ENCODE peak calls at places on chromosomes 2 and 18, in seven cellular contexts. One of them, this sample, is unnamed.

GRCh38 chr2:29372185-29372584 is 257.0 kb downstream of the CLIP4 start:
- DNase-seq in psoas muscle: no peak
- DNase-seq in endodermal cell: no peak
- DNase-seq in cardiac muscle cell: no peak
- DNase-seq in RWPE1: no peak
- DNase-seq in upper lobe of left lung: no peak
- DNase-seq in WTC11: no peak
- DNase-seq in this sample: no peak

GRCh38 chr18:79469751-79470150 is 74.0 kb downstream of the NFATC1 start:
- DNase-seq in cardiac muscle cell: no peak
- DNase-seq in RWPE1: no peak
- DNase-seq in upper lobe of left lung: no peak
- DNase-seq in endodermal cell: no peak
- DNase-seq in WTC11: no peak
- DNase-seq in psoas muscle: no peak
- DNase-seq in this sample: no peak

GRCh38 chr2:215751200-215751910 is 262.0 kb downstream of the MREG start:
- DNase-seq in cardiac muscle cell: peak; percentile 78
- DNase-seq in RWPE1: peak; percentile 70
- DNase-seq in upper lobe of left lung: no peak
- DNase-seq in WTC11: no peak
- DNase-seq in psoas muscle: no peak
- DNase-seq in endodermal cell: no peak
- DNase-seq in this sample: no peak

GRCh38 chr18:7273301-7273911 is 42.5 kb downstream of the LRRC30 start:
- DNase-seq in RWPE1: peak; percentile 36
- DNase-seq in psoas muscle: peak; percentile 75
- DNase-seq in WTC11: no peak
- DNase-seq in endodermal cell: peak; percentile 74
- DNase-seq in upper lobe of left lung: peak; percentile 71
- DNase-seq in cardiac muscle cell: peak; percentile 92
- DNase-seq in this sample: no peak

GRCh38 chr18:29157905-29158304 is 981.0 kb upstream of the CDH2 start:
- DNase-seq in psoas muscle: no peak
- DNase-seq in RWPE1: no peak
- DNase-seq in cardiac muscle cell: no peak
- DNase-seq in upper lobe of left lung: no peak
- DNase-seq in endodermal cell: no peak
- DNase-seq in WTC11: no peak
- DNase-seq in this sample: no peak

GRCh38 chr2:106562232-106562631 is 75.1 kb downstream of the CD8B2 start:
- DNase-seq in cardiac muscle cell: no peak
- DNase-seq in psoas muscle: no peak
- DNase-seq in RWPE1: no peak
- DNase-seq in upper lobe of left lung: no peak
- DNase-seq in endodermal cell: no peak
- DNase-seq in WTC11: no peak
- DNase-seq in this sample: no peak

GRCh38 chr2:210460863-210461227 is 15.7 kb downstream of the LANCL1 start:
- DNase-seq in WTC11: no peak
- DNase-seq in cardiac muscle cell: no peak
- DNase-seq in RWPE1: no peak
- DNase-seq in psoas muscle: no peak
- DNase-seq in upper lobe of left lung: no peak
- DNase-seq in endodermal cell: no peak
- DNase-seq in this sample: no peak

GRCh38 chr2:147345246-147345645 is 499.6 kb upstream of the ACVR2A start:
- DNase-seq in cardiac muscle cell: peak; percentile 32
- DNase-seq in RWPE1: peak; percentile 47
- DNase-seq in upper lobe of left lung: no peak
- DNase-seq in WTC11: no peak
- DNase-seq in psoas muscle: no peak
- DNase-seq in endodermal cell: no peak
- DNase-seq in this sample: no peak

GRCh38 chr18:22564036-22564435 is 146.3 kb upstream of the CTAGE1 start:
- DNase-seq in WTC11: no peak
- DNase-seq in cardiac muscle cell: peak; percentile 87
- DNase-seq in upper lobe of left lung: no peak
- DNase-seq in psoas muscle: no peak
- DNase-seq in endodermal cell: no peak
- DNase-seq in RWPE1: no peak
- DNase-seq in this sample: no peak

GRCh38 chr18:48179005-48179404 is 230.2 kb downstream of the ZBTB7C start:
- DNase-seq in psoas muscle: no peak
- DNase-seq in cardiac muscle cell: no peak
- DNase-seq in RWPE1: no peak
- DNase-seq in endodermal cell: no peak
- DNase-seq in WTC11: no peak
- DNase-seq in upper lobe of left lung: no peak
- DNase-seq in this sample: no peak
- TF ChIP-seq CTCF in psoas muscle: no peak
- TF ChIP-seq CTCF in cardiac muscle cell: no peak
- TF ChIP-seq CTCF in RWPE1: no peak
- TF ChIP-seq CTCF in endodermal cell: no peak
- TF ChIP-seq CTCF in WTC11: no peak
- TF ChIP-seq CTCF in upper lobe of left lung: no peak
- TF ChIP-seq CTCF in this sample: no peak

GRCh38 chr2:149451417-149452165 is 121.2 kb downstream of the LYPD6 start:
- DNase-seq in psoas muscle: no peak
- DNase-seq in endodermal cell: no peak
- DNase-seq in cardiac muscle cell: no peak
- DNase-seq in WTC11: no peak
- DNase-seq in upper lobe of left lung: no peak
- DNase-seq in RWPE1: no peak
- DNase-seq in this sample: no peak

GRCh38 chr2:149458502-149458901 is 128.1 kb downstream of the LYPD6 start:
- DNase-seq in WTC11: no peak
- DNase-seq in psoas muscle: no peak
- DNase-seq in RWPE1: no peak
- DNase-seq in upper lobe of left lung: no peak
- DNase-seq in endodermal cell: no peak
- DNase-seq in cardiac muscle cell: no peak
- DNase-seq in this sample: no peak

DNA sequence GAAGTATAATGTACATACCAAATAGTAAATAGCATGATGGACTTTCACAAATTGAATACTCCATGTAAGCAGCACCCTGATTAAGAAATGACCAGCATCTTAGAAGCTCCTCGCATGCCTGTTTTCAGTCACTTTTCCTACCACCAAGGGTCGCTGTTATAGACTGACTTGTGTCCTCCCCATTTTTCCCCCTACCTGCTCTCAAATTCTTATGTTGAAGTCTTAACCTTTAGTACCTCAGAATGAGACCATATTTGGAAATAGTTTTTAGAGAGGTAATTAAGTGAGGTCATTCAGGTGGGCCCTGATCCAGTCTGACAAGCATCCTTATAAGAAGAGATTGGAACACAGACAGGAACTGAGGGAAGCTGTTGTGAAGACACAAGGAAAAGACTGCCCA is 125.9 kb downstream of the LYPD6 start:
- DNase-seq in psoas muscle: no peak
- DNase-seq in WTC11: no peak
- DNase-seq in cardiac muscle cell: no peak
- DNase-seq in upper lobe of left lung: no peak
- DNase-seq in endodermal cell: no peak
- DNase-seq in RWPE1: no peak
- DNase-seq in this sample: no peak
- TF ChIP-seq CTCF in psoas muscle: no peak
- TF ChIP-seq CTCF in WTC11: no peak
- TF ChIP-seq CTCF in cardiac muscle cell: no peak
- TF ChIP-seq CTCF in upper lobe of left lung: no peak
- TF ChIP-seq CTCF in endodermal cell: peak; percentile 66
- TF ChIP-seq CTCF in RWPE1: no peak
- TF ChIP-seq CTCF in this sample: no peak

GRCh38 chr18:47036298-47036874 is 965 bp upstream of the ELOA2 start:
- DNase-seq in cardiac muscle cell: peak; percentile 27
- DNase-seq in upper lobe of left lung: no peak
- DNase-seq in endodermal cell: peak; percentile 68
- DNase-seq in psoas muscle: no peak
- DNase-seq in WTC11: peak; percentile 21
- DNase-seq in RWPE1: no peak
- DNase-seq in this sample: no peak
- TF ChIP-seq CTCF in cardiac muscle cell: peak; percentile 39
- TF ChIP-seq CTCF in upper lobe of left lung: no peak
- TF ChIP-seq CTCF in endodermal cell: peak; percentile 82
- TF ChIP-seq CTCF in psoas muscle: peak; percentile 24
- TF ChIP-seq CTCF in WTC11: peak; percentile 8
- TF ChIP-seq CTCF in RWPE1: peak; percentile 51
- TF ChIP-seq CTCF in this sample: peak; percentile 41

DNA sequence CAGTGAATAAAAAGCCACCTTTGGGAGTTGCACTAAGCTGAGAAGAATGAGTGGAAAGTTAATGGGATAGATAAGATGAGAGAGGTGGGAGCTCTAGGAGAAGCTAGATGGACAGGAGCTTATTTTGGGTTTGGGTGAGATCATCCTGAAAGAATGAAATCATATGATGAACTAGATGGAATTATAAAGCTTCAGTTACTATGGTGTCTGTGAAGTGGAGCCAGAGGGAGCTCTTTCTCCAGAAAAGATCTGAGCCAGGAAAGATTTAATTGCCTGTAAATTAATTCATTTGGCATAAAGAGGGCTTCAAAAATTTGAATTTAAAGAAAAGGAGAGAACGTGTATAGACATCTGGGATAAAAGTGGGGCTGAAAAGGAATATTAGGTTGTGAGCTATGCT is 10.3 kb downstream of the DNAH6 start:
- DNase-seq in RWPE1: no peak
- DNase-seq in upper lobe of left lung: no peak
- DNase-seq in WTC11: no peak
- DNase-seq in endodermal cell: no peak
- DNase-seq in cardiac muscle cell: peak; percentile 2
- DNase-seq in psoas muscle: no peak
- DNase-seq in this sample: no peak
- TF ChIP-seq CTCF in RWPE1: no peak
- TF ChIP-seq CTCF in upper lobe of left lung: no peak
- TF ChIP-seq CTCF in WTC11: no peak
- TF ChIP-seq CTCF in endodermal cell: peak; percentile 50
- TF ChIP-seq CTCF in cardiac muscle cell: no peak
- TF ChIP-seq CTCF in psoas muscle: no peak
- TF ChIP-seq CTCF in this sample: no peak

DNA sequence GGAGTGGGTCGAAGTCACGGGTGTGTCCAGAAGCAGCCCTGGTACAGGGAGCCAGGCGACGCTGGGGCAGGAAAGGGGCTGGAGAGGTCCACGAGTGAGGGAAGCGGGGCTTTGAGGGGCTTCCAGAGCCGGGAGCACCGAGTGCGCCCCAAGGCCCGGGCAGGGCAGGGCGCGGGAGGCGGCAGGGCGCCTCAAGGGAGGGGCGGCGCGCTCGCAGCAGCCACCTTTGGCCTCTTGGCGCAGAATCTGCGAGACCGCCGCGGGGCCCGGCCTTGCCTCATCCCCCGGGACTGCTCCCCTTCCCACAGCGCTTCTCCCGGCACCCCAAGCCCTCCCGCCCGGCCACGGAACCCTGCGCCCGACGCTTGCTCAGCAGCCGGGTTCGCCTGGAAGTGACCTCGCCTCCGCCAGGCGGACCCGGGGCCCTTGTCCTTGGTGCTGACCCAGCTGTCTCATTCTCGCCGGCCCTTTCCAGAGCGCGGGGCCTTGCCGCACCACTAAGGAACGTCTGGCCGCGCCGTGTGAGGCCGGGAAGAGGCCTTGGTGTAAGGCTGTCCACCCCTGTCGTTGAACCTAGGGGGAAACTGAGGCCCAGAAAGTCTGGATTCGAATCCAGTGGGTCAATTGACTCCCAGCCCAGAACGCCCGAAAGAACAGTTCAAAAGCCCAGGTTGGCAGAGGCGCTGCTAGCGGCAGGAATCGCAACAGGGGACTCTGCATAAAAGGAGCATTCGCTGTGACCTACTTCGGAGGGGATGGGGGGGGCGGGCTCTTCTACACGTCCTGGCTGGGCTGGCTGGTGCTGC is 584 bp upstream of the DNER start:
- DNase-seq in psoas muscle: peak; percentile 53
- DNase-seq in cardiac muscle cell: peak; percentile 78
- DNase-seq in endodermal cell: peak; percentile 95
- DNase-seq in RWPE1: peak; percentile 74
- DNase-seq in WTC11: peak; percentile 87
- DNase-seq in upper lobe of left lung: peak; percentile 37
- DNase-seq in this sample: peak; percentile 46
- TF ChIP-seq CTCF in psoas muscle: no peak
- TF ChIP-seq CTCF in cardiac muscle cell: peak; percentile 13
- TF ChIP-seq CTCF in endodermal cell: peak; percentile 29
- TF ChIP-seq CTCF in RWPE1: no peak
- TF ChIP-seq CTCF in WTC11: no peak
- TF ChIP-seq CTCF in upper lobe of left lung: no peak
- TF ChIP-seq CTCF in this sample: no peak

GRCh38 chr18:500230-500555 is 308 bp downstream of the COLEC12 start:
- DNase-seq in RWPE1: no peak
- DNase-seq in endodermal cell: peak; percentile 66
- DNase-seq in WTC11: peak; percentile 32
- DNase-seq in cardiac muscle cell: peak; percentile 63
- DNase-seq in psoas muscle: no peak
- DNase-seq in upper lobe of left lung: no peak
- DNase-seq in this sample: no peak
- TF ChIP-seq CTCF in RWPE1: no peak
- TF ChIP-seq CTCF in endodermal cell: peak; percentile 60
- TF ChIP-seq CTCF in WTC11: no peak
- TF ChIP-seq CTCF in cardiac muscle cell: peak; percentile 26
- TF ChIP-seq CTCF in psoas muscle: no peak
- TF ChIP-seq CTCF in upper lobe of left lung: no peak
- TF ChIP-seq CTCF in this sample: no peak

GRCh38 chr2:9949239-9949991 is 2.1 kb upstream of the GRHL1 start:
- DNase-seq in WTC11: no peak
- DNase-seq in upper lobe of left lung: no peak
- DNase-seq in endodermal cell: no peak
- DNase-seq in cardiac muscle cell: no peak
- DNase-seq in psoas muscle: no peak
- DNase-seq in RWPE1: no peak
- DNase-seq in this sample: no peak

GRCh38 chr2:9949992-9950520 is 1.4 kb upstream of the GRHL1 start:
- DNase-seq in psoas muscle: no peak
- DNase-seq in cardiac muscle cell: no peak
- DNase-seq in upper lobe of left lung: no peak
- DNase-seq in RWPE1: no peak
- DNase-seq in WTC11: no peak
- DNase-seq in endodermal cell: no peak
- DNase-seq in this sample: no peak

GRCh38 chr2:9951522-9952285 is at the start of gene GRHL1:
- DNase-seq in endodermal cell: peak; percentile 97
- DNase-seq in WTC11: peak; percentile 92
- DNase-seq in RWPE1: peak; percentile 99
- DNase-seq in upper lobe of left lung: peak; percentile 93
- DNase-seq in psoas muscle: peak; percentile 96
- DNase-seq in cardiac muscle cell: peak; percentile 94
- DNase-seq in this sample: peak; percentile 94

GRCh38 chr2:9951272-9951521 is 296 bp upstream of the GRHL1 start:
- DNase-seq in cardiac muscle cell: no peak
- DNase-seq in RWPE1: no peak
- DNase-seq in upper lobe of left lung: no peak
- DNase-seq in endodermal cell: no peak
- DNase-seq in WTC11: no peak
- DNase-seq in psoas muscle: no peak
- DNase-seq in this sample: no peak

GRCh38 chr2:9950521-9951271 is 797 bp upstream of the GRHL1 start:
- DNase-seq in cardiac muscle cell: peak; percentile 25
- DNase-seq in RWPE1: peak; percentile 27
- DNase-seq in WTC11: peak; percentile 48
- DNase-seq in endodermal cell: peak; percentile 73
- DNase-seq in upper lobe of left lung: peak; percentile 50
- DNase-seq in psoas muscle: peak; percentile 72
- DNase-seq in this sample: peak; percentile 68
- TF ChIP-seq CTCF in cardiac muscle cell: no peak
- TF ChIP-seq CTCF in RWPE1: peak; percentile 27
- TF ChIP-seq CTCF in WTC11: no peak
- TF ChIP-seq CTCF in endodermal cell: no peak
- TF ChIP-seq CTCF in upper lobe of left lung: no peak
- TF ChIP-seq CTCF in psoas muscle: peak; percentile 28
- TF ChIP-seq CTCF in this sample: no peak

This sample was measured in glutamatergic neuron.